ENCODE peak calls at places on chromosome 17, in seven cellular contexts. One of them, this sample, is unnamed.
A peak's percentile ranks its signal among the peaks of the same experiment; 100 is the strongest.

GRCh38 chr17:59331929-59332889 is 754 bp downstream of the YPEL2 start:
- DNase-seq in sigmoid colon: peak; percentile 79
- DNase-seq in lung: peak; percentile 56
- DNase-seq in body of pancreas: peak; percentile 67
- DNase-seq in ovary: peak; percentile 29
- DNase-seq in A673: no peak
- DNase-seq in hepatocyte: peak; percentile 58
- DNase-seq in this sample: no peak

GRCh38 chr17:63476857-63477470 is at the start of gene ACE:
- DNase-seq in lung: no peak
- DNase-seq in body of pancreas: peak; percentile 51
- DNase-seq in hepatocyte: peak; percentile 86
- DNase-seq in sigmoid colon: no peak
- DNase-seq in A673: peak; percentile 36
- DNase-seq in ovary: no peak
- DNase-seq in this sample: no peak

GRCh38 chr17:51164911-51165679 is 1.1 kb upstream of the NME2 start:
- DNase-seq in A673: peak; percentile 19
- DNase-seq in lung: no peak
- DNase-seq in hepatocyte: peak; percentile 25
- DNase-seq in body of pancreas: peak; percentile 21
- DNase-seq in ovary: no peak
- DNase-seq in sigmoid colon: no peak
- DNase-seq in this sample: no peak

GRCh38 chr17:66655861-66656260 is 179.1 kb upstream of the CACNG5 start:
- DNase-seq in sigmoid colon: no peak
- DNase-seq in A673: peak; percentile 94
- DNase-seq in ovary: no peak
- DNase-seq in body of pancreas: no peak
- DNase-seq in lung: no peak
- DNase-seq in hepatocyte: no peak
- DNase-seq in this sample: peak; percentile 76

GRCh38 chr17:2395258-2396170 is 5.3 kb downstream of the MNT start:
- DNase-seq in hepatocyte: peak; percentile 78
- DNase-seq in ovary: no peak
- DNase-seq in lung: peak; percentile 63
- DNase-seq in body of pancreas: peak; percentile 64
- DNase-seq in sigmoid colon: peak; percentile 72
- DNase-seq in A673: no peak
- DNase-seq in this sample: no peak

GRCh38 chr17:74862108-74862901 is 2.6 kb upstream of the GRIN2C start:
- DNase-seq in ovary: peak; percentile 69
- DNase-seq in A673: peak; percentile 73
- DNase-seq in sigmoid colon: peak; percentile 79
- DNase-seq in hepatocyte: peak; percentile 76
- DNase-seq in lung: peak; percentile 68
- DNase-seq in body of pancreas: no peak
- DNase-seq in this sample: no peak

GRCh38 chr17:42877037-42877436 is 23.6 kb upstream of the G6PC1 start:
- DNase-seq in ovary: no peak
- DNase-seq in A673: no peak
- DNase-seq in sigmoid colon: no peak
- DNase-seq in lung: no peak
- DNase-seq in body of pancreas: no peak
- DNase-seq in hepatocyte: no peak
- DNase-seq in this sample: no peak

GRCh38 chr17:3695723-3696411 is at the start of gene P2RX5:
- DNase-seq in body of pancreas: peak; percentile 10
- DNase-seq in hepatocyte: peak; percentile 39
- DNase-seq in sigmoid colon: no peak
- DNase-seq in A673: no peak
- DNase-seq in ovary: no peak
- DNase-seq in lung: no peak
- DNase-seq in this sample: no peak

GRCh38 chr17:8581002-8581658 is 49.4 kb downstream of the MYH10 start:
- DNase-seq in sigmoid colon: no peak
- DNase-seq in A673: no peak
- DNase-seq in lung: no peak
- DNase-seq in ovary: no peak
- DNase-seq in hepatocyte: no peak
- DNase-seq in body of pancreas: no peak
- DNase-seq in this sample: no peak

GRCh38 chr17:81488276-81488860 is 24.2 kb downstream of the ACTG1 start:
- DNase-seq in A673: no peak
- DNase-seq in hepatocyte: no peak
- DNase-seq in body of pancreas: no peak
- DNase-seq in sigmoid colon: no peak
- DNase-seq in ovary: no peak
- DNase-seq in lung: no peak
- DNase-seq in this sample: peak; percentile 58

GRCh38 chr17:40024901-40025300 is 9.7 kb downstream of the CSF3 start:
- DNase-seq in body of pancreas: no peak
- DNase-seq in ovary: no peak
- DNase-seq in hepatocyte: no peak
- DNase-seq in lung: no peak
- DNase-seq in A673: no peak
- DNase-seq in sigmoid colon: no peak
- DNase-seq in this sample: no peak

GRCh38 chr17:77602062-77602746 is 356.3 kb upstream of the TNRC6C start:
- DNase-seq in sigmoid colon: peak; percentile 92
- DNase-seq in ovary: no peak
- DNase-seq in A673: no peak
- DNase-seq in lung: no peak
- DNase-seq in body of pancreas: peak; percentile 32
- DNase-seq in hepatocyte: peak; percentile 58
- DNase-seq in this sample: peak; percentile 82

GRCh38 chr17:69414408-69415274 is at the start of gene MAP2K6:
- DNase-seq in A673: peak; percentile 90
- DNase-seq in hepatocyte: peak; percentile 76
- DNase-seq in sigmoid colon: peak; percentile 91
- DNase-seq in body of pancreas: peak; percentile 84
- DNase-seq in ovary: peak; percentile 74
- DNase-seq in lung: peak; percentile 83
- DNase-seq in this sample: peak; percentile 54

GRCh38 chr17:78839762-78840529 is 668 bp downstream of the USP36 start:
- DNase-seq in lung: peak; percentile 52
- DNase-seq in body of pancreas: peak; percentile 43
- DNase-seq in A673: peak; percentile 27
- DNase-seq in sigmoid colon: peak; percentile 79
- DNase-seq in hepatocyte: peak; percentile 70
- DNase-seq in ovary: no peak
- DNase-seq in this sample: no peak

GRCh38 chr17:258045-258734 is 76.7 kb upstream of the DOC2B start:
- DNase-seq in lung: no peak
- DNase-seq in hepatocyte: no peak
- DNase-seq in A673: no peak
- DNase-seq in body of pancreas: no peak
- DNase-seq in sigmoid colon: peak; percentile 46
- DNase-seq in ovary: peak; percentile 12
- DNase-seq in this sample: peak; percentile 19

DNA sequence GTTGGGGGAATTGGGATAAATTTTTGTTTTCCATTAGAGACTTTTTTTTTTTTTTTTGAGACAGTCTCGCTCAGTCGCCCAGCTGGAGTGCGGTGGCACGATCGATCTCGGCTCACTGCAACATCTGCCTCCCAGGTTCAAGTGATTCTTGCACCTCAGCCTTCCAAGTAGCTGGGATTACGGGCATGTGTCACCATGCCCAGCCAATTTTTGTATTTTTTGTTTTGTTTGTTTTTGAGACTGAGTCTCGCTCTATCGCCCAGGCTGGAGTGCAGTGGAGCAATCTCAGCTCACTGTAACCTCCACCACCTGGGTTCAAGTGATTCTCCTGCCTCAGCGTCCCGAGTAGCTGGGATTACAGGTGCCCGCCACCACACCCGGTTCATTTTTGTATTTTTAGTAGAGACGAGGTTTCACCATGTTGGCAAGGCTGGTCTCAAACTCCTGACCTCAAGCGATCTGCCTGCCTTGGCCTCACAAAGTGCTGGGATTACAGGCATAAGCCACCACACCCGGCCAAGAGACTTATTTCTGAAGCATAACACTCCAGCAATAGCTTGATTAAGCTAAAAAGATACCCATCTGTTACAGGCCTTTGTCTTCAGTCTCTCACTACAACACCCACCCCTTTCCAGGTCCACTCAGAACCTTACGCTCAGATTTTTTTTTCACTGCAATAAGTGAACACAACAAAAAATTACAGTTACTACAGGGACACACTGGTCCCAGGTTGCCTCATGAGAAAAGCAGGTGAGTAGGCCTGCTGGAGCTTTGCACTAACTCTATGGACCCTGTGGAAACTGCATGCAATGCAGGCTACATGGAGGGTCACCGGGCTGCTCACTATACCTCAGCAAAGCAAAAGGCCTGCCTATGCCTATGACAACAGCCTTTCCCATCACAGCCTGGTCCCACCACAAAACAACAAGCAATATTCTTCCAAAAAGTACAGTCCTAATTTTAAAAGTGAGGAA is 34.6 kb downstream of the KANSL1 start:
- DNase-seq in hepatocyte: no peak
- DNase-seq in sigmoid colon: no peak
- DNase-seq in body of pancreas: no peak
- DNase-seq in A673: no peak
- DNase-seq in lung: no peak
- DNase-seq in ovary: no peak
- DNase-seq in this sample: no peak
- H3K4me1 ChIP-seq in hepatocyte: peaks cover 21% of the 10 kb centered on the region
- H3K4me1 ChIP-seq in sigmoid colon: peaks cover 92% of the 10 kb centered on the region
- H3K4me1 ChIP-seq in body of pancreas: peaks cover 77% of the 10 kb centered on the region
- H3K4me1 ChIP-seq in A673: peaks cover 50% of the 10 kb centered on the region
- H3K4me1 ChIP-seq in lung: peaks cover 45% of the 10 kb centered on the region
- H3K4me1 ChIP-seq in ovary: peaks cover 26% of the 10 kb centered on the region
- H3K4me1 ChIP-seq in this sample: peaks cover 42% of the 10 kb centered on the region

DNA sequence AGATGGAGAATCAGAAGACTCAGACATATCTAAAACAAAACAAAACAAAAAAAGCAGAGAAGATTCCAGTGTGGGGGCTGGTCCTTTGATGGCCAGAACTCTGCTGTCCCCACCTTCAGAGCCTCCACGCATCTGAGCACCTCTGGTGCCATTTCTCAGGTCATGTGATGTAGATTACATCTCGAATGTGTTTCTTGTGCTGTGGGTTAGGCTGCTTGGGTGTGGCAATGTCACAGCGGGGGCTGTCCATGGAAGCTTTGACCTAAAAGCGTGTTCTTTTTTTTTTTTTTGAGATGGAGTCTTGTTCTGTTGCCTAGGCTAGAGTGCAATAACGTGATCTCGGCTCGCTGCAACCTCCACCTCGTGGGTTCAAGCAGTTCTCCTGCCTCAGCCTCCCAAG is 51.2 kb downstream of the PLD6 start:
- DNase-seq in body of pancreas: no peak
- DNase-seq in ovary: no peak
- DNase-seq in A673: no peak
- DNase-seq in lung: no peak
- DNase-seq in sigmoid colon: no peak
- DNase-seq in hepatocyte: no peak
- DNase-seq in this sample: no peak
- TF ChIP-seq CTCF in body of pancreas: no peak
- TF ChIP-seq CTCF in ovary: no peak
- TF ChIP-seq CTCF in A673: no peak
- TF ChIP-seq CTCF in lung: no peak
- TF ChIP-seq CTCF in sigmoid colon: no peak
- TF ChIP-seq CTCF in hepatocyte: no peak
- TF ChIP-seq CTCF in this sample: no peak

GRCh38 chr17:57838857-57839570 is 10.8 kb downstream of the MRPS23 start:
- DNase-seq in ovary: no peak
- DNase-seq in A673: no peak
- DNase-seq in lung: no peak
- DNase-seq in hepatocyte: no peak
- DNase-seq in body of pancreas: no peak
- DNase-seq in sigmoid colon: peak; percentile 26
- DNase-seq in this sample: no peak
- H3K4me1 ChIP-seq in ovary: no peaks in the 10 kb centered on the region
- H3K4me1 ChIP-seq in A673: peaks cover 9% of the 10 kb centered on the region
- H3K4me1 ChIP-seq in lung: peaks cover 9% of the 10 kb centered on the region
- H3K4me1 ChIP-seq in hepatocyte: no peaks in the 10 kb centered on the region
- H3K4me1 ChIP-seq in body of pancreas: peaks cover 5% of the 10 kb centered on the region
- H3K4me1 ChIP-seq in sigmoid colon: peaks cover 2% of the 10 kb centered on the region
- H3K4me1 ChIP-seq in this sample: peaks cover 5% of the 10 kb centered on the region

GRCh38 chr17:80253631-80254395 is 6.8 kb upstream of the RNF213 start:
- DNase-seq in hepatocyte: no peak
- DNase-seq in body of pancreas: no peak
- DNase-seq in ovary: no peak
- DNase-seq in A673: no peak
- DNase-seq in lung: no peak
- DNase-seq in sigmoid colon: no peak
- DNase-seq in this sample: no peak

GRCh38 chr17:80256034-80256350 is 4.7 kb upstream of the RNF213 start:
- DNase-seq in ovary: no peak
- DNase-seq in hepatocyte: no peak
- DNase-seq in sigmoid colon: no peak
- DNase-seq in A673: no peak
- DNase-seq in body of pancreas: no peak
- DNase-seq in lung: no peak
- DNase-seq in this sample: no peak

GRCh38 chr17:80254396-80255241 is 6.0 kb upstream of the RNF213 start:
- DNase-seq in body of pancreas: peak; percentile 84
- DNase-seq in hepatocyte: peak; percentile 78
- DNase-seq in A673: peak; percentile 54
- DNase-seq in lung: peak; percentile 77
- DNase-seq in sigmoid colon: no peak
- DNase-seq in ovary: no peak
- DNase-seq in this sample: no peak

GRCh38 chr17:80251966-80252365 is 8.7 kb upstream of the RNF213 start:
- DNase-seq in body of pancreas: no peak
- DNase-seq in hepatocyte: no peak
- DNase-seq in sigmoid colon: no peak
- DNase-seq in ovary: no peak
- DNase-seq in A673: no peak
- DNase-seq in lung: no peak
- DNase-seq in this sample: no peak

DNA sequence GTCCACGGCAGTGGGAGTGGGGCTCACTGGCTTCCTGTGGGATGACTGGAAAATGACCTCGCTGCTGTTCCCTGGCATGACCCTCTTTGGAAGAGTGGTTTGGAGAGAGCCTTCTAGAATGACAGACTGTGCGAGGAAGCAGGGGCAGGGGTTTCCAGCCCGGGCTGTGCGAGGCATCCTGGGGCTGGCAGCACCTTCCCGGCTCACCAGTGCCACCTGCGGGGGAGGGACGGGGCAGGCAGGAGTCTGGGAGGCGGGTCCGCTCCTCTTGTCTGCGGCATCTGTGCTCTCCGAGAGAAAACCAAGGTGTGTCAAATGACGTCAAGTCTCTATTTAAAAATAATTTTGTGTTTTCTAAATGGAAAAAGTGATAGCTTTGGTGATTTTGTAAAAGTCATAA is 7.8 kb upstream of the RNF213 start:
- DNase-seq in lung: peak; percentile 76
- DNase-seq in A673: peak; percentile 60
- DNase-seq in ovary: no peak
- DNase-seq in hepatocyte: no peak
- DNase-seq in body of pancreas: peak; percentile 76
- DNase-seq in sigmoid colon: no peak
- DNase-seq in this sample: no peak
- TF ChIP-seq CTCF in lung: peak; percentile 23
- TF ChIP-seq CTCF in A673: peak; percentile 52
- TF ChIP-seq CTCF in ovary: no peak
- TF ChIP-seq CTCF in hepatocyte: peak; percentile 31
- TF ChIP-seq CTCF in body of pancreas: peak; percentile 75
- TF ChIP-seq CTCF in sigmoid colon: no peak
- TF ChIP-seq CTCF in this sample: peak; percentile 78

This sample was measured in RWPE2.